ENCODE peak calls at places on chromosomes 4 and X, in five cellular contexts. E, M, L, A and Y are unnamed samples.

GRCh38 chr4:123977623-123978022 is 581.0 kb downstream of the SPRY1 start:
- DNase-seq in E (no peak), M (no peak), L (no peak), A (no peak), Y (no peak)

GRCh38 chr4:152780267-152780811 is 585 bp downstream of the ARFIP1 start:
- DNase-seq in E (no peak), M (no peak), L (peak), A (no peak), Y (no peak)

GRCh38 chr4:142265536-142265935 is 580.6 kb downstream of the INPP4B start:
- DNase-seq in E (no peak), M (no peak), L (peak), A (peak), Y (no peak)

GRCh38 chrX:2614911-2615310 is 76.2 kb upstream of the CD99 start:
- DNase-seq in E (no peak), M (no peak), L (peak), A (peak), Y (peak)

GRCh38 chr4:89142691-89143669 is 31.6 kb downstream of the TIGD2 start:
- DNase-seq in E (no peak), M (no peak), L (no peak), A (no peak), Y (no peak)

GRCh38 chrX:146363919-146364318 is 445.7 kb upstream of the CXorf51B start:
- DNase-seq in E (no peak), M (no peak), L (no peak), A (no peak), Y (no peak)

GRCh38 chr4:3062466-3062865 is 11.9 kb downstream of the HTT-AS start:
- DNase-seq in E (no peak), M (no peak), L (peak), A (peak), Y (peak)

GRCh38 chr4:184397516-184398163 is 76.7 kb downstream of the IRF2 start:
- DNase-seq in E (no peak), M (peak), L (no peak), A (no peak), Y (no peak)

GRCh38 chrX:97401154-97401553 is 517.4 kb downstream of the RPA4 start:
- DNase-seq in E (no peak), M (no peak), L (peak), A (no peak), Y (no peak)

GRCh38 chr4:42965326-42965725 is 72.8 kb downstream of the GRXCR1 start:
- DNase-seq in E (no peak), M (no peak), L (no peak), A (no peak), Y (no peak)

GRCh38 chr4:23005691-23006090 is 313.0 kb downstream of the GBA3 start:
- DNase-seq in E (no peak), M (no peak), L (no peak), A (no peak), Y (no peak)

GRCh38 chr4:156723951-156724668 is 247.5 kb downstream of the PDGFC start:
- DNase-seq in E (peak), M (no peak), L (no peak), A (no peak), Y (no peak)

GRCh38 chrX:2457289-2458133 is 43.3 kb downstream of the DHRSX start:
- DNase-seq in E (no peak), M (peak), L (no peak), A (no peak), Y (no peak)

GRCh38 chr4:2182981-2183380 is 58.9 kb downstream of the HAUS3 start:
- DNase-seq in E (no peak), M (no peak), L (peak), A (no peak), Y (no peak)

GRCh38 chrX:114976321-114976720 is 41.1 kb downstream of the IL13RA2 start:
- DNase-seq in E (no peak), M (no peak), L (peak), A (no peak), Y (no peak)

GRCh38 chr4:78661923-78662521 is 110.5 kb downstream of the ANXA3 start:
- DNase-seq in E (no peak), M (no peak), L (peak), A (peak), Y (no peak)

GRCh38 chr4:146638801-146639351 is at the start of gene POU4F2:
- DNase-seq in E (no peak), M (peak), L (peak), A (peak), Y (no peak)

GRCh38 chrX:152165033-152165743 is 26.8 kb upstream of the MAGEA10 start:
- DNase-seq in E (no peak), M (no peak), L (no peak), A (no peak), Y (no peak)

GRCh38 chr4:78136109-78137081 is 79.3 kb downstream of the FRAS1 start:
- DNase-seq in E (no peak), M (no peak), L (no peak), A (no peak), Y (no peak)

GRCh38 chrX:114582698-114583395 is 1.0 kb upstream of the HTR2C start:
- DNase-seq in E (no peak), M (peak), L (no peak), A (no peak), Y (no peak)

GRCh38 chr4:185304541-185304940 is 91.2 kb downstream of the LRP2BP start:
- DNase-seq in E (no peak), M (no peak), L (no peak), A (no peak), Y (no peak)

GRCh38 chr4:8346838-8347605 is 77.5 kb downstream of the HTRA3 start:
- DNase-seq in E (no peak), M (peak), L (no peak), A (no peak), Y (no peak)

GRCh38 chrX:19790829-19791228 is 96.6 kb downstream of the SH3KBP1 start:
- DNase-seq in E (no peak), M (no peak), L (no peak), A (no peak), Y (no peak)

GRCh38 chr4:121041307-121042090 is 30.8 kb downstream of the NDNF start:
- DNase-seq in E (no peak), M (no peak), L (no peak), A (no peak), Y (no peak)

GRCh38 chr4:76579596-76580375 is 144.8 kb downstream of the SHROOM3 start:
- DNase-seq in E (no peak), M (no peak), L (no peak), A (no peak), Y (no peak)

GRCh38 chr4:48780867-48781219 is 764 bp upstream of the FRYL start:
- DNase-seq in E (no peak), M (peak), L (peak), A (no peak), Y (no peak)

GRCh38 chr4:6071191-6071958 is 53.1 kb upstream of the C4orf50 start:
- DNase-seq in E (no peak), M (peak), L (no peak), A (no peak), Y (no peak)

GRCh38 chr4:122783301-122784215 is 43.1 kb upstream of the FGF2 start:
- DNase-seq in E (no peak), M (peak), L (peak), A (peak), Y (peak)

GRCh38 chr4:10521386-10521785 is 64.2 kb upstream of the ZNF518B start:
- DNase-seq in E (no peak), M (no peak), L (no peak), A (no peak), Y (no peak)

GRCh38 chr4:6668391-6668790 is 25.3 kb upstream of the S100P start:
- DNase-seq in E (no peak), M (no peak), L (peak), A (no peak), Y (peak)

GRCh38 chr4:112888617-112889016 is 160.8 kb upstream of the ANK2 start:
- DNase-seq in E (no peak), M (no peak), L (no peak), A (no peak), Y (no peak)

GRCh38 chrX:13487731-13488505 is 81.5 kb upstream of the EGFL6 start:
- DNase-seq in E (no peak), M (peak), L (peak), A (peak), Y (peak)
- H3K4me3 ChIP-seq in E (no peak), M (no peak), L (no peak), A (no peak), Y (no peak)

GRCh38 chr4:98343640-98344039 is 82.5 kb downstream of the RAP1GDS1 start:
- DNase-seq in E (no peak), M (no peak), L (no peak), A (no peak), Y (no peak)

GRCh38 chr4:98341309-98341708 is 80.1 kb downstream of the RAP1GDS1 start:
- DNase-seq in E (no peak), M (no peak), L (peak), A (peak), Y (no peak)

DNA sequence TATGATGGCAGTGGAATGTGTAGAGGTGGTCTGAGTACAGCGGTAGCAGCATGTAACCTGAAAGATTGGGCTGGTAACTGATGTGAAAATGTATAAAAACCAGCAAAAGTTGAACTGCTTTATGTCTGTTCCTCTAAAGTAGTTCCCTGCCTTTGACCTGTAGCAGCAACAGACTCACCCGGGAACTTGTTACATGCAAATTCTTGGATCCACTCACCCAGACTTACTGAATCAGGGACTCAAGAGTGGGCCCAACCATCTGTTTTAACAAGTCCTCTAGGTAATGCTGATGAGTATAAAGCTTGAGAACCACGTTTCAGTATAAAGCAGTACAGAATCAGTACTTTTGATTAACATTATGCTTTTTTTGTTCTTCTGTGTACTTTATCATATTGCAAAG is 84.7 kb downstream of the RAP1GDS1 start:
- DNase-seq in E (no peak), M (no peak), L (no peak), A (no peak), Y (no peak)
- H3K4me3 ChIP-seq in E (no peak), M (no peak), L (no peak), A (no peak), Y (no peak)

DNA sequence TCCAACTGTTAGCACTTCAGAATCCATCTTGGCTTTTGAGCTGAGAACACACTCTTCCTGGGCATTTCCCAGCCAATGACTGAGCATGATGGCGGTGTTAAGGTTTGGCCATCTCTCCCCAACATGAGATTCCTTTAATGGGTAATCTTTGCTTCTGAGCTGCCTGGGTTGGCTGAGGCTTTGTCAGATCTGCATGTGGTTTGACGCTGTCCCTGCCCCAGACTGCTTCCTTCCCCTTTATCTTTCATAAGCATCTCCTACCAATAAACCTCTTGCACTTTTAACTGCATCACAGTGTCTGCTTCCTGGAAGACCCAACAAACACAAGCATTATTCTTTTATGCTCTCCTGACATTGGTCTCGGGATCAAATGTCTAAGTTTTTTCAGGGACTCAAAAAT is 31.5 kb upstream of the DIPK2B start:
- DNase-seq in E (no peak), M (no peak), L (no peak), A (no peak), Y (no peak)
- H3K4me3 ChIP-seq in E (no peak), M (no peak), L (no peak), A (no peak), Y (no peak)

GRCh38 chrX:154381271-154381670 is 2.2 kb downstream of the EMD start:
- DNase-seq in E (no peak), M (no peak), L (no peak), A (no peak), Y (no peak)
- H3K4me3 ChIP-seq in E (no peak), M (no peak), L (no peak), A (no peak), Y (no peak)

DNA sequence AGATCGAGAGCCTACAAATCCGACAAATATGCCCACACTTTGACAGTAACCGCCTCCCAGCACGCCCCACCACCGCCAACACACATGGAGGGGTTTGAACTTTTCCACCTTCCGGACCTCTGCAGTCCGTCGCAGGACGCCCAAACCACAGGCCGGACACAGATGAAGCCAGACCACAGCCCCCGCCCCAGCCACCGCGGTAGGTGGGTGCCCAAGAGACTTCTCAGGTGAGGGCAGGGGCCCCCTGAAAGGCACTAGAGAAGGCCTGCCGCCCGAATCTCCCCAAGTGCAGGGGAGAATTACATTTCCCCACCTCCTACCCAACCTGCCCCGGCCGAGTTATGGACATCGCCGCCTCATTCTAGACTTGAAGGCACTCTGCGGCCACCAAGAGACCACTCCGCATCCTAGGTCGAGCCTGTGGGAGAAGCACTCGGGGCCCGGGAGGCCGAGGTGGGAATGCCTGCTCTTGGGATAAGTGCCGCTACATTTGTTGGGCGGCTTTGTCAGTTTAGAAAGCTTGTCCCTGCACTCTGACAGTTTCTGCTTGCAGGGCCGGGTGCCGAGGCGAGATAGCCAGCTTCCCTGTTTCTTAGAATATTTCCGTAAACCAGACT is 21.5 kb downstream of the HAND2 start:
- DNase-seq in E (no peak), M (peak), L (no peak), A (no peak), Y (no peak)
- H3K4me3 ChIP-seq in E (no peak), M (peak), L (no peak), A (no peak), Y (no peak)

DNA sequence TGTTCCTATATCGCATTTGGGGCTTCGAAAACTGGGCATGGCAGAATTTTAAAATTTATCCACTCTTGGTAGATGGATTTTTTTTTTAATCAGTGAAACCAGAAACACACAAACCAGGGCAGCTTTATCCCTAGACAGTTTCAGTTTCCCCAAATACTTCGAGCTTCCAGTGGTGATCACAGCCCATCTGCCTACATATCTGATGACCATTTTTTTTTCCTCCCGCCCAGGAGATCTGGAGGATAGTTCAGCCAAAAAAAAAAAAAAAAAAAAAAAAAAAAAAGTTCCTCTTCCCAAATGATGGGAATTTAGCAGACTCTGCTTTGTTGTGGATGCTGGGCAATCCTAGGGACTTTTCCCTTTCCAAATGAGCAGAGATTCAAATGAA is 1.0 kb upstream of the TBC1D9 start:
- DNase-seq in E (no peak), M (no peak), L (no peak), A (no peak), Y (no peak)
- H3K4me3 ChIP-seq in E (no peak), M (peak), L (peak), A (peak), Y (peak)

GRCh38 chrX:40644821-40645358 is 2.5 kb downstream of the CXorf38 start:
- DNase-seq in E (peak), M (no peak), L (peak), A (peak), Y (no peak)
- H3K4me3 ChIP-seq in E (no peak), M (peak), L (peak), A (peak), Y (peak)

DNA sequence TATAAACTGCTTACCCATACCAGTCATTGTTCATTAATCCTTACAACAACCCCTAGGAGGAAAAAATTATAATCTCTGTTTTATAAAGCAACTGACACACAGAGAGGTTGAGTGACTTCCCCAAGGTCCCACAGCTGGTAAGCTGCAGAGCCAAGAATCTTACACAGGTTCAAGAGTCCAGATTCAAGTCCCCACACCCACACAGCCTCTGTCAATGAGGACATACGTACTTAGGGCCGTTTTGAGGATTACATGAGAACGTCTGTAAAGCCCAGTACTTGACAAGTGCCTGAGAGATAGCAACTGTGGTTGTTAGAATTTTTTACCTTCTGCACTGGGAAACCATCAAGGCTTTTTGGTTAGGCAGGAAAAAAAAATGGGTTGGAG is 556 bp upstream of the SLC25A43 start:
- DNase-seq in E (no peak), M (no peak), L (no peak), A (no peak), Y (no peak)
- H3K4me3 ChIP-seq in E (no peak), M (peak), L (peak), A (peak), Y (peak)

GRCh38 chr4:38665846-38666490 is 2.0 kb downstream of the KLF3 start:
- DNase-seq in E (no peak), M (no peak), L (no peak), A (no peak), Y (no peak)
- H3K4me3 ChIP-seq in E (peak), M (peak), L (peak), A (peak), Y (peak)

GRCh38 chr4:84495448-84496221 is 3.5 kb downstream of the NKX6-1 start:
- DNase-seq in E (peak), M (peak), L (no peak), A (peak), Y (no peak)
- H3K4me3 ChIP-seq in E (no peak), M (peak), L (peak), A (peak), Y (no peak)